ENCODE peak calls at places on chromosomes 7 and 10, in nine cellular contexts. Y is A549, J is HCT116, R is WTC11, Q is endothelial cell of umbilical vein, W is H1, F is SK-N-SH, P is K562, C is HepG2. I is an unnamed sample.

GRCh38 chr7:151384352-151384697 is 25.5 kb downstream of the WDR86 start:
- DNase-seq in W (no peak), C (no peak), Y (no peak), P (no peak), F (no peak), R (no peak), J (no peak), Q (no peak), I (no peak)

GRCh38 chr7:119010635-119011034 is 786.1 kb downstream of the ANKRD7 start:
- DNase-seq in J (no peak), F (no peak), C (no peak), P (no peak), W (no peak), Y (no peak), Q (no peak), R (no peak), I (no peak)

GRCh38 chr7:71363627-71364026 is 231.7 kb downstream of the GALNT17 start:
- DNase-seq in J (no peak), Q (no peak), F (no peak), W (no peak), R (no peak), Y (no peak), C (no peak), P (no peak), I (no peak)

GRCh38 chr7:134695321-134695860 is 48.7 kb downstream of the BPGM start:
- DNase-seq in P (no peak), Y (no peak), Q (no peak), R (no peak), W (no peak), F (no peak), J (no peak), C (no peak), I (no peak)

GRCh38 chr10:124417846-124418725 is 637 bp downstream of the OAT start:
- DNase-seq in P (peak), F (peak), Y (peak), Q (peak), W (no peak), R (peak), C (peak), J (no peak), I (peak)

GRCh38 chr7:8363407-8364015 is 69.9 kb upstream of the NXPH1 start:
- DNase-seq in P (no peak), F (no peak), W (no peak), R (no peak), Q (no peak), Y (no peak), C (no peak), J (no peak), I (no peak)

GRCh38 chr7:2959343-2959680 is 84.4 kb downstream of the CARD11 start:
- DNase-seq in C (no peak), J (no peak), Q (no peak), W (no peak), F (no peak), R (peak), Y (no peak), P (no peak), I (no peak)

GRCh38 chr10:23442936-23443335 is 4.1 kb downstream of the OTUD1 start:
- DNase-seq in R (no peak), F (no peak), P (no peak), Y (no peak), W (no peak), Q (no peak), J (no peak), C (no peak), I (no peak)

GRCh38 chr7:44065431-44066110 is at the start of gene PGAM2:
- DNase-seq in Q (no peak), R (peak), J (no peak), Y (no peak), F (peak), C (no peak), W (no peak), P (no peak), I (peak)

GRCh38 chr7:21318916-21319270 is 109.0 kb upstream of the SP4 start:
- DNase-seq in C (no peak), P (no peak), R (no peak), Y (no peak), Q (peak), J (no peak), W (no peak), F (no peak), I (no peak)

GRCh38 chr10:79313911-79314439 is 33.3 kb upstream of the PPIF start:
- DNase-seq in W (no peak), J (no peak), C (no peak), R (no peak), P (no peak), F (peak), Q (no peak), Y (no peak), I (no peak)

GRCh38 chr10:62980697-62981495 is 152.2 kb upstream of the NRBF2 start:
- DNase-seq in J (no peak), Y (no peak), R (no peak), F (no peak), W (no peak), C (no peak), Q (no peak), P (no peak), I (no peak)

GRCh38 chr10:35641430-35642015 is 573 bp downstream of the FZD8 start:
- DNase-seq in R (peak), C (no peak), F (peak), J (no peak), W (no peak), Q (no peak), P (peak), Y (peak), I (no peak)

GRCh38 chr7:83442911-83443310 is 206.0 kb downstream of the SEMA3E start:
- DNase-seq in Q (no peak), C (no peak), P (no peak), F (no peak), Y (no peak), R (no peak), W (no peak), J (no peak), I (no peak)

GRCh38 chr7:80458822-80459725 is 52.8 kb downstream of the GNAT3 start:
- DNase-seq in P (no peak), W (no peak), F (no peak), C (no peak), R (no peak), Y (no peak), Q (no peak), J (no peak), I (no peak)

GRCh38 chr10:22476601-22477364 is 131.5 kb downstream of the SPAG6 start:
- DNase-seq in P (no peak), W (no peak), Q (no peak), F (no peak), R (peak), C (no peak), Y (no peak), J (no peak), I (no peak)

GRCh38 chr10:85888004-85888403 is 478.6 kb downstream of the GRID1 start:
- DNase-seq in Y (no peak), P (no peak), R (no peak), J (no peak), W (no peak), Q (no peak), F (no peak), C (peak), I (no peak)

GRCh38 chr7:76377186-76377918 is 18.6 kb upstream of the YWHAG start:
- DNase-seq in W (no peak), Y (no peak), Q (no peak), R (no peak), P (no peak), J (no peak), F (no peak), C (peak), I (no peak)

GRCh38 chr10:59558066-59558465 is 151.6 kb downstream of the SLC16A9 start:
- DNase-seq in Y (no peak), J (no peak), P (no peak), F (no peak), C (no peak), R (no peak), W (no peak), Q (no peak), I (no peak)

GRCh38 chr7:44711528-44711927 is 37.1 kb upstream of the ZMIZ2 start:
- DNase-seq in P (no peak), W (no peak), R (no peak), F (no peak), C (no peak), Q (no peak), Y (no peak), J (no peak), I (no peak)

GRCh38 chr7:30065746-30066145 is 37.5 kb downstream of the PLEKHA8 start:
- DNase-seq in W (no peak), Q (no peak), F (no peak), R (no peak), C (no peak), Y (no peak), J (no peak), P (no peak), I (no peak)

GRCh38 chr10:97631098-97631497 is 2.2 kb downstream of the MORN4 start:
- DNase-seq in Y (no peak), W (no peak), F (no peak), Q (no peak), R (no peak), C (no peak), J (no peak), P (no peak), I (no peak)

GRCh38 chr10:70265032-70265689 is 18.6 kb downstream of the NPFFR1 start:
- DNase-seq in C (peak), F (peak), J (peak), R (peak), Y (no peak), P (peak), Q (no peak), W (peak), I (peak)

GRCh38 chr10:70549962-70550845 is 52.3 kb downstream of the PRF1 start:
- DNase-seq in P (peak), Q (peak), Y (peak), C (peak), R (peak), W (no peak), F (peak), J (peak), I (peak)

GRCh38 chr10:112330154-112330553 is 43.8 kb upstream of the ACSL5 start:
- DNase-seq in C (no peak), F (no peak), W (no peak), Y (no peak), J (no peak), R (no peak), Q (no peak), P (no peak), I (no peak)

GRCh38 chr7:64308019-64308275 is 5.8 kb upstream of the ZNF736 start:
- DNase-seq in R (no peak), P (no peak), F (peak), W (no peak), Q (no peak), J (no peak), C (no peak), Y (no peak), I (no peak)

GRCh38 chr10:42754155-42755027 is 28.2 kb upstream of the BMS1 start:
- DNase-seq in Y (peak), W (no peak), J (no peak), P (no peak), R (peak), Q (peak), C (no peak), F (peak), I (peak)
- TF ChIP-seq CTCF in Y (no peak), W (no peak), J (no peak), P (no peak), R (no peak), Q (no peak), C (no peak), F (no peak), I (no peak)

DNA sequence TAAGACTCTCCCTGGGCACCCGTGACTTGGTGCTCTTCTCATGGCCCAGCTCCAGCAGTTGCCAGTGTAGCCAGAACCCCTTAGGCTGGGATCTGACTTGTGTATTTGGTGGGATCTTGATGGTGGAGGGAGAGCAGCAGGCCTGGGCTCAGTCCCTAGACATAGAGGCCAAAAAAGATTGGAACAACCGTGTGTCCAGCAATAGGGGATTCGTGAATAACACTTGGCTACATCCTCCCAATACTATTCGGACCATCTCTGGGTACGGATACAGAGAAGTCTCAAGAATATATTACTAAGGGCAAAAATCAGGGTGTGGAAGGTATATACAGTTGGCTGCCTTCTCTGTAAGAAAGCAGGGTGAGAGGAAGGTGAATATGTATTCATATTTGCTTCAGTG is 17.2 kb downstream of the RBM20 start:
- DNase-seq in R (no peak), J (no peak), C (no peak), Y (no peak), W (no peak), F (no peak), P (no peak), Q (no peak), I (no peak)
- TF ChIP-seq MAX in R (no peak), J (no peak), C (no peak), Y (no peak), W (no peak), F (no peak), P (no peak), Q (no peak), I (no peak)

GRCh38 chr10:24552346-24553016 is 171.2 kb downstream of the ARHGAP21 start:
- DNase-seq in Y (peak), F (peak), C (peak), P (peak), J (peak), R (peak), Q (no peak), W (peak), I (peak)
- TF ChIP-seq CTCF in Y (no peak), F (peak), C (peak), P (peak), J (peak), R (peak), Q (peak), W (peak), I (no peak)

DNA sequence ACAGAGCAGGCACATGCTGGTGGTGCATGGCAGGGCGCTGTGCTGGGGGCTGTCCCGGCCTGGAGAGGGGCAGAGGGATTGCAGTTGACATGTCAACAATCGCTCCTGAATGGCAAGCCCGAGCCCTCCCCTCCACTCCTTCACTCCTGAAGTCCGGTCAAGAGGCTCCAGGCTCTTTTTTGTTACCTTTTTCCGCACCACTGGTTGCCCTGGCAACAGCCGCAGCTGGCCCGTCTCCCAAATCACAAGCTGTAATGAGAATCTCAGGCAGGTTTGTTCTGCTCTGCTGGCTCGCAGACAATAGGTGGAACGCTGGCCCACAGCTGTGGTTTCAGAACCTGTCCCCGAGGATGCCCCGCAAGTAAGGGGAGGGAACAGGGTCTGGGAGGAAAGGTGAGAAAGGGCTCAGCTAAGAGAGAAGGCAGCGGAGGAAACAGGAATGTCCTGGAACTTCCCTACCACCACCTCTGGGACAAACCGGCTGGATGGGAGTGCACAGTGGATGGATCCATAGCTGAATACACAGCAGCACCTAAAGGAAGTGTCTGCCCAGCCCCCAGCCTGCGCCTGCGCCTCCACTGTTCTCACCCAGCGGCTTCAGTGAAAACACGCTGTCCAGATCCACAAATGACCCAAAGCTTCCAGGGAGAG is 58.9 kb downstream of the CALML3 start:
- DNase-seq in P (no peak), F (peak), Y (no peak), C (no peak), R (peak), W (no peak), Q (no peak), J (no peak), I (no peak)
- TF ChIP-seq MAX in P (no peak), F (no peak), Y (no peak), C (no peak), R (no peak), W (no peak), Q (no peak), J (no peak), I (no peak)

GRCh38 chr7:22810843-22811242 is 11.8 kb downstream of the TOMM7 start:
- DNase-seq in R (no peak), Y (no peak), F (no peak), W (no peak), J (no peak), P (no peak), C (no peak), Q (no peak), I (no peak)

GRCh38 chr7:22814261-22815208 is 8.1 kb downstream of the TOMM7 start:
- DNase-seq in Y (peak), W (no peak), P (no peak), R (no peak), Q (no peak), C (peak), J (no peak), F (no peak), I (peak)

GRCh38 chr7:22812350-22812749 is 10.3 kb downstream of the TOMM7 start:
- DNase-seq in Q (no peak), P (no peak), W (no peak), C (no peak), R (no peak), Y (no peak), F (no peak), J (no peak), I (no peak)

GRCh38 chr7:22809902-22810642 is 12.6 kb downstream of the TOMM7 start:
- DNase-seq in W (no peak), Q (no peak), Y (no peak), C (peak), P (no peak), J (no peak), F (no peak), R (no peak), I (no peak)

DNA sequence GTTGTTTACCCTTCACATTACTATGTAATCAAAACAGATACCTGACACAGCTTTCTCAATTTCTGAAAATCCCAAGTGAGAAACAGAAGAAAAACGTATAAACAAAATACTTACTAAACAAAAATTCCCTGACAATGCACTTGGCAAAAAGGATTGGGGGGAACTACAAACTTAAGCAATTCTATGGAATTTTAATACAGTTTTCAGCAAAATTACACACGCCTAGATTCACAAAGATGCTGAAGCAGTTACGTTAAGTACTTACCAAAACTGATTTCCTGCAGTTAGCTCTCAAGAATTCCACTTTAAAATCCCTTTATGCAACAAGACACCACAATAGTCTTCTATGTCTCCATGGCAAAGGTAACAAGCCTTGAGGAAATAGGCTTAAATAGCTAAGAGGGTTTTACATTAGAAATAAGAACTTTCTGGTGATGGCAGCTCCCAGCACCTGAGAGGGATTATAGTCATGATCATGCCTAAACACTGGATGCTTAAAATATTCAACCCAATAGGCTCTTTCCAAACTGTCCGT is 10.8 kb downstream of the TOMM7 start:
- DNase-seq in R (no peak), Q (no peak), F (no peak), C (no peak), J (no peak), W (no peak), P (no peak), Y (no peak), I (no peak)
- TF ChIP-seq CTCF in R (no peak), Q (no peak), F (no peak), C (no peak), J (no peak), W (no peak), P (no peak), Y (no peak), I (no peak)

GRCh38 chr7:41108821-41109220 is 594.1 kb downstream of the INHBA start:
- DNase-seq in Y (no peak), C (no peak), F (no peak), R (no peak), W (no peak), J (no peak), Q (no peak), P (no peak), I (no peak)

GRCh38 chr7:41104621-41105020 is 598.3 kb downstream of the INHBA start:
- DNase-seq in F (no peak), W (no peak), Y (no peak), J (no peak), P (no peak), Q (no peak), R (no peak), C (no peak), I (no peak)

GRCh38 chr7:41110186-41110585 is 592.7 kb downstream of the INHBA start:
- DNase-seq in C (no peak), F (no peak), R (no peak), Y (no peak), J (no peak), Q (no peak), P (no peak), W (no peak), I (no peak)

GRCh38 chr7:41107938-41108448 is 594.9 kb downstream of the INHBA start:
- DNase-seq in Q (no peak), R (no peak), W (no peak), Y (peak), F (no peak), C (peak), P (no peak), J (no peak), I (no peak)

DNA sequence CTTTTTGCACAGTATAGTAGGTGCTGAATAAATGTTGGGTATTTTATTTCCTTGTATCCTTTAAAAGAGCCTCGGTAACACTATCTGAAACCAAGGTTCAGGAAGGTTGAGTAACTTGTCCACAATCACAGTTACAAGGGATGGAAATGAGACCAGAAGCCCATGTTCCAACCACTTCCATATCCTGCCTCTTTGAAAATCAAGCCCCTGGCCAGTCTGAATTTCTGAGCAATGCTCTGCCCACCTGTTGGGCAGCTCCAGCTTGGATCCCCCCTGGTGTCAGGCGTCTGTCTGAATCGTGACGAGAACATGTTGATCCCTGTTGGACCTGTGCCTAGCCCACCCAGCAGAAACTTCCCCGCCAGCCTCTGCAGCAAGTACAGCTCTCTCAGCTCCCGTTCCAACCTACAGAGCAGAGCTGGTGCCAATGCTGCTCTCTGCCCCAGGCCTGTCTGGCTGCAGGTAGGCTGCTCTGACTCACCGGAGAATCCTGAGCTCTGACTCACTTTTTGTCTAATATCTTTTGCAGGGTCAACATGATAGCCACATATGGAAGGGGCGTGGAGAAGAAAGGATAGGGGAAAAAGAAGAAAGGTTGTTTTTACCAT is 595.5 kb downstream of the INHBA start:
- DNase-seq in P (no peak), R (no peak), W (no peak), C (peak), Y (peak), F (no peak), Q (peak), J (peak), I (no peak)
- TF ChIP-seq MAX in P (no peak), R (no peak), W (no peak), C (no peak), Y (no peak), F (no peak), Q (no peak), J (no peak), I (no peak)

GRCh38 chr10:123153486-123154091 is 613 bp upstream of the BUB3 start:
- DNase-seq in C (no peak), W (no peak), R (no peak), F (no peak), J (no peak), P (no peak), Q (no peak), Y (no peak), I (no peak)

GRCh38 chr10:123154943-123155505 is 822 bp downstream of the BUB3 start:
- DNase-seq in Q (no peak), Y (no peak), C (peak), R (no peak), W (no peak), J (peak), P (peak), F (no peak), I (no peak)

GRCh38 chr10:123157210-123157609 is 3.0 kb downstream of the BUB3 start:
- DNase-seq in C (peak), W (no peak), Y (no peak), R (no peak), Q (peak), J (no peak), F (no peak), P (peak), I (peak)

GRCh38 chr10:123156091-123156490 is 1.9 kb downstream of the BUB3 start:
- DNase-seq in W (no peak), R (no peak), Y (no peak), F (no peak), Q (peak), C (no peak), P (no peak), J (no peak), I (no peak)

GRCh38 chr10:123154092-123154942 is at the start of gene BUB3:
- DNase-seq in C (peak), Y (peak), W (peak), J (peak), Q (peak), P (peak), R (peak), F (peak), I (peak)
- TF ChIP-seq CTCF in C (peak), Y (no peak), W (no peak), J (no peak), Q (no peak), P (no peak), R (no peak), F (no peak), I (no peak)

GRCh38 chr7:100799037-100799896 is 28.1 kb downstream of the EPHB4 start:
- DNase-seq in C (peak), Y (peak), R (peak), J (no peak), W (no peak), Q (peak), F (peak), P (peak), I (peak)
- TF ChIP-seq MAX in C (no peak), Y (peak), R (no peak), J (no peak), W (peak), Q (no peak), F (peak), P (no peak), I (no peak)

I was measured in NB4.